ENCODE peak calls at places on chromosome 7, in ten cellular contexts. W, N, P, R, Q, Y, V, M, D and A are unnamed samples. For H3K27me3, the result is how much of the 10 kb centered on the place peaks cover.

GRCh38 chr7:41696323-41696916 is 6.5 kb downstream of the INHBA start:
- DNase-seq in D (peak), W (peak), Y (peak), R (peak), P (peak), V (no peak), Q (peak), M (peak), N (no peak), A (peak)

GRCh38 chr7:1086588-1087461 is 1.1 kb upstream of the GPER1 start:
- DNase-seq in P (no peak), Y (peak), M (peak), V (peak), W (peak), Q (peak), R (peak), D (peak), N (no peak), A (no peak)

GRCh38 chr7:113199841-113200240 is 81.5 kb upstream of the SMIM30 start:
- DNase-seq in Y (no peak), W (no peak), V (no peak), N (no peak), Q (no peak), D (no peak), R (no peak), M (no peak), P (peak), A (no peak)

GRCh38 chr7:22001345-22002004 is 55.8 kb upstream of the CDCA7L start:
- DNase-seq in D (no peak), M (peak), R (no peak), V (peak), W (no peak), N (no peak), P (peak), Q (no peak), Y (no peak), A (peak)

GRCh38 chr7:5827755-5828154 is 46.3 kb upstream of the RNF216 start:
- DNase-seq in D (no peak), V (no peak), P (no peak), Q (no peak), W (peak), N (no peak), M (peak), Y (peak), R (no peak), A (no peak)

GRCh38 chr7:134509010-134509409 is 18.4 kb upstream of the AKR1B10 start:
- DNase-seq in Q (no peak), R (no peak), V (no peak), D (no peak), W (no peak), M (no peak), P (no peak), N (no peak), Y (no peak), A (no peak)

GRCh38 chr7:114084381-114085312 is 165.8 kb upstream of the PPP1R3A start:
- DNase-seq in D (peak), P (no peak), R (peak), V (peak), M (peak), Q (peak), N (no peak), W (peak), Y (peak), A (no peak)

GRCh38 chr7:112619343-112619742 is 138.6 kb downstream of the LSMEM1 start:
- DNase-seq in D (no peak), W (no peak), N (no peak), V (no peak), P (no peak), Q (no peak), R (no peak), Y (no peak), M (no peak), A (no peak)

GRCh38 chr7:41029072-41029492 is 673.8 kb downstream of the INHBA start:
- DNase-seq in R (no peak), P (peak), D (peak), Y (no peak), Q (no peak), V (peak), N (no peak), W (no peak), M (no peak), A (peak)

GRCh38 chr7:71131256-71131752 is 640 bp upstream of the GALNT17 start:
- DNase-seq in Q (peak), N (no peak), M (no peak), W (peak), V (no peak), R (peak), P (no peak), D (peak), Y (peak), A (no peak)
- H3K4me3 ChIP-seq in Q (peak), N (peak), M (no peak), W (peak), V (no peak), R (peak), P (no peak), D (peak), Y (peak), A (no peak)

DNA sequence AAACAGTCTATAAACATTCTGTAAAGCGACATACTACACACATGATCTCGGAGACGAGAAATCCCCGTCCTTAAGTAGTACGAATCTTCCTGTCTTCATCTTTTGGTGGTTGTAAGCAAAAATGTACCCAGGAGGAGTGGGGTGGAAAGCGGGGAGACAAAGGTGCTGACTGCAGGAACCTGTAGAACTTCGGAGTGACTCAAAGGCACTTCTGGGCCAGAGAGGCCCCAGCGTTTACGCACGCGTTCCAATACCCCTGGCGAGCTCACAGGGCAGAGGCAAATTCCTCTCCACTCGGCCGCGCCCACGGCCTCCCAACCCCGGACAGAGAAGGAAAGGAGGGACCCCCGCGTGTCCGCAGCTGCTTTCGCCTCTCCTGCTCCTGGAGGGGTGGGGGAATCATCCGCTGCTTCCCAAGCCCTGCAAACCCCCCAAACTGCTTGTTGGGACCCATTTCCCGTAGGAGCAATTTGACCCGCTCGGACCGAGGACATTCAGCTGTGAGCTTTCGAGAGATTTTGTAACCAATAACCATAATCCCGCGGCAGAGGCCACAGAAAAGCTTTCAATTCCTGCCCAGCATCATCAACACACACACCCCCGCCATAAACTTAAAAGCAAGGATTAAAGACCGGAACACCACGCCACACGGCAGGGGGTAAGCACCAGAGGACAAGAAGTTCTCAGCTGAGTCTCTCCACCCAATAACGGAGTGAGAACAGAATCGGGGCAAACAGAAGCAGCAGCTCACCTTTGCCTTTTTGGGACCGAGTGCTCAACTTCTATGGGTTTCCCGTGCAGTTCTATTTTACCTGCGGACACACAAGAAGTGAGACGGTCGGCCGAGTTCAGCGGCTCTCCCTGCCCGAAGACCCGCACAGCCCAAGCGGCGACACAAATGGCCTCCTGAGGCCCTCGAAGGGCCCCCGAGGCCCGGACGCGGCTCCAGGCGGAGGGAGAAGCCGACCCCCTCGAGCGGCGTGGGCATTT is 2.3 kb downstream of the IGF2BP3 start:
- DNase-seq in Q (no peak), R (no peak), Y (peak), W (peak), V (peak), M (peak), N (no peak), P (no peak), D (no peak), A (no peak)
- H3K27me3 ChIP-seq in Q (half or more), R (half or more), Y (half or more), W (half or more), V (half or more), M (under half), N (under half), P (under half), D (half or more), A (under half)

GRCh38 chr7:140926021-140926812 is 1.5 kb upstream of the BRAF start:
- DNase-seq in P (no peak), R (no peak), Y (no peak), M (no peak), V (no peak), W (no peak), D (no peak), Q (no peak), N (no peak), A (no peak)

GRCh38 chr7:140924019-140924820 is 509 bp downstream of the BRAF start:
- DNase-seq in V (peak), W (no peak), M (peak), D (peak), P (peak), Y (peak), R (peak), N (peak), Q (peak), A (no peak)

GRCh38 chr7:140924821-140925421 is at the start of gene BRAF:
- DNase-seq in W (peak), R (peak), Y (peak), N (peak), M (peak), V (peak), D (peak), Q (peak), P (peak), A (peak)

GRCh38 chr7:140928491-140929309 is 4.0 kb upstream of the BRAF start:
- DNase-seq in N (no peak), V (no peak), W (no peak), P (no peak), D (no peak), R (no peak), Y (no peak), M (no peak), Q (no peak), A (no peak)

DNA sequence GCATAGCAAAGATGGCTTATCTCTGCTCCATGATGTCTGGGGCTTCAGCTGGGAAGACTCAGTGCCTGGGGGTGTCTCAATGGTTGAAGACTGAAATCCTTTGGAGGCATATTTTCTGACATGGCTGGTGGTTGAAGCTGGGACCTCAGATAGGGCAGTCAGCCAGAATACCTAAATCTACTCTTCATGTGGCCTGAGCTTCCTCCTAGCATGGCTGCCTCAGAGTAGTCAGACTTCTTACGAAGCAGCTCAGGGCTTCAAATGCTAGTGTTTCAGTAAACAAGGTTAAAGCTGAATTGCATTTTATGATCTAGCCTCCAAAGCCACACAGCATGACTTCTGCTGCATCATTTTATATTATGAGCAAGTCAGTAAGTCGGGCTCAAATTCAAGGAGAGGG is 2.6 kb upstream of the BRAF start:
- DNase-seq in P (no peak), N (no peak), R (no peak), Q (no peak), D (no peak), V (no peak), M (no peak), W (no peak), Y (no peak), A (no peak)
- TF ChIP-seq CTCF in P (no peak), N (no peak), R (no peak), Q (no peak), D (no peak), V (no peak), M (no peak), W (no peak), Y (no peak), A (no peak)

DNA sequence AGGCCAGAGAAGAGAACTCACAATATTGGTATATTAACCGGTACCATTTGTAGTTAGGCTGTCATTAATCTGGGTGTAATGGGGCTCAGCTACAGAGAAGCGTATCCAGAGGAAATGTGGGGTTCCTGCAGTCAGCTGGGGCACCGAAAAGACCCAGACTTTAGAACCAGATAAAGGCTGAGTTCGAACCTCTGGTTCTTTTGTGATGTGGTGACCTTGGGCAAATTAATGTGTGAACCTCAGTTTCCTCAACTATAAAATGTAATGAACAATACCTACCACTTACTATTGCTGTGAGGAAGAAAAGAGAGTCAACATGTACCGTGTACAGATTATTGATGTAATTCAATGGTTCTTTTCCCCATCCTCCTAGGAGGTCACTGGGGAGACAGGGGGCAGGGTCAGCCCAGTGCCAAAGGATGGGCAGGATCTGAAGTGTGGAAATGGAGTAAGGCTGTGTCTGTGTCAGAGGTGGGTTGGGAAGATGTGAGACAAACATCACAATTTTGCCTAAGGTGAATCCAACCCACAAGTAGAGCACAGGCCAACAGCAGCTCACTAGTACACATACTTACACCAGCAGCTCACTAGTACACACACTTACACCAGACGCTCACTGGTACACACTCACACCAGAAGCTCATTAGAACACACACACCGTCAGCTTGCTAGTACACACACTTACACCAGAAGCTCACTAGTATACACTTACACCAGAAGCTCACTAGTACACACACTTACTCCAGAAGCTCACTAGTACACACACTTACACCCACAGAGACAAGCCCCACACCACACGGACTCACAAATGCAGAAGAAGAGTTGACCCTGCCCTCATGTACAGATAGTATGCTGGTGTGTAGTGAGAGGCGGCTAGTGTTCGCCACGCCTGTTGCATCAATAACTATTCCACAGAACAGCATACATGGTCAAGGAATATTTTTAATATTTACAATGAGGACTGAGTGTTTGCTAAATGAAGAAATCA is 28.0 kb downstream of the PRSS2 start:
- DNase-seq in W (no peak), D (no peak), P (no peak), M (no peak), R (no peak), Y (no peak), V (no peak), Q (no peak), N (no peak), A (no peak)
- H3K4me3 ChIP-seq in W (peak), D (no peak), P (no peak), M (peak), R (no peak), Y (peak), V (no peak), Q (no peak), N (peak), A (no peak)

GRCh38 chr7:158282461-158283001 is 305.1 kb downstream of the PTPRN2 start:
- DNase-seq in D (no peak), R (peak), W (peak), Q (no peak), V (peak), Y (no peak), M (no peak), P (no peak), N (no peak), A (no peak)
- H3K27me3 ChIP-seq in D (under half), R (under half), W (under half), Q (under half), V (under half), Y (under half), M (under half), P (under half), N (under half), A (under half)

GRCh38 chr7:20954711-20955641 is 168.3 kb upstream of the SP8 start:
- DNase-seq in N (no peak), R (no peak), W (no peak), Y (no peak), Q (no peak), M (no peak), V (no peak), D (no peak), P (no peak), A (no peak)
- TF ChIP-seq CTCF in N (no peak), R (no peak), W (no peak), Y (no peak), Q (no peak), M (no peak), V (no peak), D (no peak), P (no peak), A (no peak)

DNA sequence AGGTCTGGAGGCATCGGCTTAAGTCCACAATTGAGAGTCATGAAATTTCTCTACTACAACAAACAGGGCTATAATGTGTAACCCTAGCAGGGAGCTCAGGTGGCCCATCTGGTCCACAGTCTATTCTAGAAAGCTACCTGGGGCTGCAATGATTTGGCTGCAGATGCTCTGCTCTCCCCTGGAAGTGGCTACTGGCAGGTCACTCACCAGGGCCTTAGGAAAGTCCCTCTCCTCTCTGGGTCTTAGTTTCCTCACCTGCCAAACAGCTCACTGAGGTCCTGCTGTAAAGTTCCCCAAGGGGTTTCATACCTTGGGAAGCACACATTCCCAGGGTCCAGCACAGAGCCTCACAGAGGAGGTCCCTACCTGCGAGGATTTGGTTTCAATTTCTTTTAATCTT is 2.5 kb downstream of the IGFBP3 start:
- DNase-seq in Y (no peak), D (no peak), M (no peak), V (peak), R (no peak), Q (no peak), W (no peak), N (no peak), P (no peak), A (no peak)
- H3K4me3 ChIP-seq in Y (no peak), D (no peak), M (no peak), V (peak), R (peak), Q (no peak), W (no peak), N (peak), P (peak), A (peak)

GRCh38 chr7:15765753-15766152 is 79.3 kb upstream of the MEOX2 start:
- DNase-seq in D (no peak), Q (no peak), M (peak), P (no peak), W (no peak), Y (no peak), R (no peak), V (no peak), N (no peak), A (no peak)
- H3K27me3 ChIP-seq in D (under half), Q (under half), M (under half), P (under half), W (under half), Y (under half), R (under half), V (under half), N (under half), A (under half)

GRCh38 chr7:2102375-2102723 is 130.4 kb downstream of the MAD1L1 start:
- DNase-seq in R (no peak), N (no peak), W (no peak), P (no peak), Q (no peak), V (no peak), Y (no peak), D (no peak), M (no peak), A (no peak)
- TF ChIP-seq CTCF in R (no peak), N (no peak), W (no peak), P (no peak), Q (no peak), V (no peak), Y (no peak), D (no peak), M (no peak), A (no peak)